ENCODE peak calls at places on chromosomes 2 and 18, in ten cellular contexts. Q is BJ, A is thoracic aorta, H is WERI-Rb-1, J is GM13976, B is adrenal gland, R is RWPE1, Z is GM23338, X is AG04449, V is cardiac muscle cell. Y is an unnamed sample.
A peak's percentile ranks its signal among the peaks of the same experiment; 100 is the strongest.

GRCh38 chr2:190177249-190177648 is 114.7 kb upstream of the MSTN start:
- DNase-seq in H (no peak), J (no peak), A (no peak), V (no peak), X (no peak), Q (no peak), B (no peak), R (no peak), Z (peak; percentile 18), Y (no peak)

GRCh38 chr2:121603185-121603584 is 46.1 kb downstream of the CLASP1 start:
- DNase-seq in R (no peak), Q (no peak), B (no peak), V (no peak), A (no peak), H (no peak), X (no peak), Z (no peak), J (no peak), Y (no peak)

GRCh38 chr2:173282795-173283545 is 71.7 kb upstream of the CDCA7 start:
- DNase-seq in X (no peak), J (no peak), H (no peak), A (no peak), R (no peak), Z (no peak), B (no peak), Q (no peak), V (no peak), Y (no peak)

GRCh38 chr2:120480346-120480902 is 134.5 kb downstream of the INHBB start:
- DNase-seq in J (no peak), Z (no peak), V (peak; percentile 25), H (no peak), R (no peak), X (no peak), B (peak; percentile 33), Q (no peak), A (no peak), Y (no peak)

GRCh38 chr2:15756011-15756550 is 164.4 kb downstream of the DDX1 start:
- DNase-seq in H (no peak), A (no peak), R (no peak), Q (no peak), B (no peak), J (no peak), Z (no peak), V (no peak), X (no peak), Y (no peak)

GRCh38 chr2:127584516-127585033 is 49.1 kb downstream of the MYO7B start:
- DNase-seq in J (no peak), V (no peak), Z (no peak), X (no peak), R (no peak), Q (no peak), B (no peak), H (peak; percentile 0), A (no peak), Y (no peak)

GRCh38 chr18:813405-814071 is 1.5 kb upstream of the YES1 start:
- DNase-seq in H (no peak), R (no peak), X (no peak), Q (no peak), B (no peak), Z (no peak), J (no peak), A (no peak), V (peak; percentile 47), Y (no peak)

GRCh38 chr2:215028231-215028630 is 110.2 kb downstream of the ABCA12 start:
- DNase-seq in Z (no peak), X (peak; percentile 21), A (no peak), B (no peak), V (peak; percentile 27), J (no peak), Q (peak; percentile 27), R (no peak), H (no peak), Y (no peak)

GRCh38 chr18:23857756-23858155 is 156.8 kb upstream of the TTC39C start:
- DNase-seq in Z (no peak), J (no peak), R (peak; percentile 63), B (no peak), Q (no peak), H (no peak), X (peak; percentile 34), A (no peak), V (peak; percentile 51), Y (no peak)

GRCh38 chr2:27889774-27890145 is 427 bp downstream of the RBKS start:
- DNase-seq in J (no peak), R (no peak), H (no peak), Q (no peak), A (no peak), B (peak; percentile 57), X (no peak), Z (peak; percentile 55), V (peak; percentile 21), Y (peak; percentile 17)

GRCh38 chr2:183242937-183243336 is 118.7 kb downstream of the NUP35 start:
- DNase-seq in Q (no peak), A (no peak), J (no peak), V (peak; percentile 19), R (peak; percentile 3), B (peak; percentile 4), H (no peak), X (no peak), Z (no peak), Y (no peak)

GRCh38 chr2:209629622-209630021 is 142.0 kb upstream of the UNC80 start:
- DNase-seq in R (no peak), V (peak; percentile 40), B (no peak), Q (peak; percentile 26), H (no peak), Z (peak; percentile 41), J (no peak), X (peak; percentile 29), A (no peak), Y (no peak)

GRCh38 chr2:185215497-185215896 is 523.1 kb upstream of the FSIP2 start:
- DNase-seq in Z (peak; percentile 62), B (no peak), A (no peak), Q (no peak), X (no peak), J (no peak), V (no peak), R (no peak), H (no peak), Y (no peak)

GRCh38 chr2:227257820-227258219 is 67.2 kb upstream of the MFF start:
- DNase-seq in J (no peak), Q (no peak), A (no peak), X (no peak), V (no peak), R (no peak), H (no peak), B (no peak), Z (no peak), Y (no peak)

GRCh38 chr18:51191139-51191717 is 6.3 kb downstream of the MEX3C start:
- DNase-seq in A (no peak), H (no peak), R (no peak), Z (no peak), Q (no peak), B (no peak), J (no peak), X (no peak), V (no peak), Y (peak; percentile 43)

DNA sequence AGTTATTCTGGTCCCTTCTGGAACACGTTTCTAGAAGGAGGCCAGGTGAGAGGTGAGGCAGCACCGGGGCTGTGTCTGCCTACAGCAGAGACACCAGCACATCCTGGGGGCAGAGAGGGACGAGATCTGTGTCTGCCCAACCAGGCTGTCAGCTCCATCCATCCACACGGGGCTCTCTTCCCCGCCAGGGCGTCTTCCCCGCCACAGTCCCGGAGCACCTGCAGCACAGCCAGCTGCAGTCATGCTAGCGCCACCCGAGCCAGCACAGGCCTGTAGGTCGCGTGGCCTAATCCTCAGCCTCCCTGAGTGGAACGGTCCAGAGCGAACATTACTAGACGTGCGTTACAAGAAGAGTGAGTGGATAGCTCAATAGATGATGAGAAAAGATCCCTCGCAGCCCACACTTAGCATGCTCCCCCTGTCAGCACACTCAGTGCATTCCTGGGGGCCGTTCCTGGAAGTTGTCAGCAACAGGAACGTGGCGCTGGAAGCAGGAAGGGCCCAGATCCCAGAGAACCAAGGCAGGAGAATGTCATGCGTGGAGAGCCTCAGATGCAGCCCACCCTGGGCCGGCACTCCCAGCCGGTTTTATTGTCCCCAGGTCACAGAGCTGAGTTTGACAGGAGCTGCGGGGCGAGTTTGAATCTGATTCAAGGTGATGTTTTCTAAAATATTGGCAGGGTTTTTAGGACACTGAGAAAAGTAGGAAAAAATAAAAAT is 179.0 kb downstream of the TWIST2 start:
- DNase-seq in J (no peak), X (no peak), H (peak; percentile 20), R (no peak), V (no peak), A (no peak), Q (no peak), Z (peak; percentile 47), B (no peak), Y (no peak)
- TF ChIP-seq CTCF in J (no peak), X (no peak), H (no peak), R (no peak), V (no peak), A (no peak), Q (no peak), Z (no peak), B (no peak), Y (no peak)

GRCh38 chr2:116440104-116440653 is 1374.3 kb upstream of the DDX18 start:
- DNase-seq in V (no peak), J (no peak), B (no peak), A (no peak), Z (no peak), X (no peak), H (no peak), Q (no peak), R (no peak), Y (no peak)

GRCh38 chr2:116435648-116436047 is 1378.8 kb upstream of the DDX18 start:
- DNase-seq in H (no peak), J (no peak), A (no peak), Z (peak; percentile 40), R (no peak), V (no peak), X (no peak), Q (no peak), B (no peak), Y (no peak)
- TF ChIP-seq CTCF in H (no peak), J (no peak), A (no peak), Z (peak; percentile 43), R (no peak), V (no peak), X (no peak), Q (no peak), B (no peak), Y (no peak)

GRCh38 chr18:76657428-76657827 is 162.4 kb upstream of the ZNF516 start:
- DNase-seq in X (no peak), Q (no peak), R (no peak), B (no peak), Z (peak; percentile 19), A (no peak), H (peak; percentile 25), V (no peak), J (no peak), Y (no peak)
- TF ChIP-seq CTCF in X (no peak), Q (no peak), R (no peak), B (no peak), Z (no peak), A (no peak), H (peak; percentile 10), V (no peak), J (no peak), Y (no peak)

DNA sequence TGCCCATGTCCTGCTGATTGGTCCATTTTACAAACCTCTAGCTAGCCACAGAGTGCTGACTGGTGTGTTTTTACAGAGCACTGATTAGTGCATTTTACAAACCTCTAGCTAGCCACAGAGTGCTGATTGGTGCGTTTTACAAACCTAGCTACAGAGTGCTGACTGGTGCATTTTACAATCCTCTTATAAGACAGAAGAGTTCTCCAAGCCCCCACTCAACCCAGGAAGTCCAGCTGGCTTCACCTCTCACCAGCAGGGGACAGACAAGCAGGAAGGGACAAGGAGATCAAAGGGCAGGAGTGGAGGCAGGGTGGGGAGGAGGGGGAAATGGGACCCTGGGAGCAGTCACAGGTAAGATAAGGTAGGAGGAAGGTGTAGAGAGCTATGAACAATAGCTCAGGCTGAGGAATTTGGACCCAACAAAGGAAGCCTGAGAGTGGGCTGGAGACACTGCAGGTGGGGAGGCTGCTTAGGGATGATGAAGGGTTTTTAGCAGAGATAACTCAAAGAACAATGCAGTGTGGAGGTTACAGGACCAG is 37.1 kb downstream of the SH2D6 start:
- DNase-seq in X (no peak), Q (no peak), J (no peak), R (no peak), B (no peak), H (peak; percentile 57), Z (peak; percentile 60), V (no peak), A (no peak), Y (no peak)
- TF ChIP-seq CTCF in X (no peak), Q (no peak), J (no peak), R (no peak), B (no peak), H (peak; percentile 43), Z (peak; percentile 30), V (no peak), A (no peak), Y (no peak)